ENCODE peak calls at places on chromosomes 2 and 18, in nine cellular contexts. One of them, this sample, is unnamed.

GRCh38 chr2:1460851-1461418 is 47.7 kb downstream of the TPO start:
- DNase-seq in myocyte: no peak
- DNase-seq in DMS 273 treated with DMSO at 0.1 percent for 48 hours: no peak
- DNase-seq in occipital lobe: no peak
- DNase-seq in anterior cingulate cortex: no peak
- DNase-seq in stimulated activated CD4-positive, alpha-beta T cell treated with anti-CD3 and anti-CD28 coated beads, Interleukin-15, amount 100 ng/mL, for 1 hour: no peak
- DNase-seq in T-helper 2 cell: no peak
- DNase-seq in activated CD4-positive, alpha-beta T cell treated with anti-CD3 and anti-CD28 coated beads for 4 hours: no peak
- DNase-seq in T1000: no peak
- DNase-seq in this sample: no peak

GRCh38 chr2:1393321-1393720 is 19.9 kb upstream of the TPO start:
- DNase-seq in stimulated activated CD4-positive, alpha-beta T cell treated with anti-CD3 and anti-CD28 coated beads, Interleukin-15, amount 100 ng/mL, for 1 hour: no peak
- DNase-seq in T-helper 2 cell: no peak
- DNase-seq in occipital lobe: no peak
- DNase-seq in DMS 273 treated with DMSO at 0.1 percent for 48 hours: no peak
- DNase-seq in activated CD4-positive, alpha-beta T cell treated with anti-CD3 and anti-CD28 coated beads for 4 hours: no peak
- DNase-seq in T1000: no peak
- DNase-seq in anterior cingulate cortex: no peak
- DNase-seq in myocyte: no peak
- DNase-seq in this sample: no peak

GRCh38 chr18:36315736-36316135 is 18.2 kb downstream of the FHOD3 start:
- DNase-seq in stimulated activated CD4-positive, alpha-beta T cell treated with anti-CD3 and anti-CD28 coated beads, Interleukin-15, amount 100 ng/mL, for 1 hour: no peak
- DNase-seq in T1000: peak
- DNase-seq in T-helper 2 cell: no peak
- DNase-seq in occipital lobe: no peak
- DNase-seq in activated CD4-positive, alpha-beta T cell treated with anti-CD3 and anti-CD28 coated beads for 4 hours: no peak
- DNase-seq in DMS 273 treated with DMSO at 0.1 percent for 48 hours: no peak
- DNase-seq in myocyte: peak
- DNase-seq in anterior cingulate cortex: no peak
- DNase-seq in this sample: peak

GRCh38 chr2:213476641-213477040 is 192.4 kb downstream of the SPAG16 start:
- DNase-seq in DMS 273 treated with DMSO at 0.1 percent for 48 hours: no peak
- DNase-seq in activated CD4-positive, alpha-beta T cell treated with anti-CD3 and anti-CD28 coated beads for 4 hours: no peak
- DNase-seq in T-helper 2 cell: no peak
- DNase-seq in stimulated activated CD4-positive, alpha-beta T cell treated with anti-CD3 and anti-CD28 coated beads, Interleukin-15, amount 100 ng/mL, for 1 hour: no peak
- DNase-seq in myocyte: no peak
- DNase-seq in T1000: no peak
- DNase-seq in occipital lobe: no peak
- DNase-seq in anterior cingulate cortex: no peak
- DNase-seq in this sample: peak

GRCh38 chr2:118264591-118264990 is 176.3 kb downstream of the INSIG2 start:
- DNase-seq in stimulated activated CD4-positive, alpha-beta T cell treated with anti-CD3 and anti-CD28 coated beads, Interleukin-15, amount 100 ng/mL, for 1 hour: no peak
- DNase-seq in T1000: no peak
- DNase-seq in anterior cingulate cortex: no peak
- DNase-seq in DMS 273 treated with DMSO at 0.1 percent for 48 hours: no peak
- DNase-seq in T-helper 2 cell: no peak
- DNase-seq in activated CD4-positive, alpha-beta T cell treated with anti-CD3 and anti-CD28 coated beads for 4 hours: no peak
- DNase-seq in myocyte: no peak
- DNase-seq in occipital lobe: no peak
- DNase-seq in this sample: no peak

GRCh38 chr2:197704434-197705142 is 581 bp upstream of the MARS2 start:
- DNase-seq in DMS 273 treated with DMSO at 0.1 percent for 48 hours: no peak
- DNase-seq in activated CD4-positive, alpha-beta T cell treated with anti-CD3 and anti-CD28 coated beads for 4 hours: no peak
- DNase-seq in occipital lobe: no peak
- DNase-seq in anterior cingulate cortex: no peak
- DNase-seq in T-helper 2 cell: no peak
- DNase-seq in T1000: no peak
- DNase-seq in stimulated activated CD4-positive, alpha-beta T cell treated with anti-CD3 and anti-CD28 coated beads, Interleukin-15, amount 100 ng/mL, for 1 hour: no peak
- DNase-seq in myocyte: no peak
- DNase-seq in this sample: no peak

GRCh38 chr18:26480897-26481795 is 67.2 kb downstream of the KCTD1 start:
- DNase-seq in myocyte: no peak
- DNase-seq in activated CD4-positive, alpha-beta T cell treated with anti-CD3 and anti-CD28 coated beads for 4 hours: no peak
- DNase-seq in T1000: peak
- DNase-seq in occipital lobe: no peak
- DNase-seq in T-helper 2 cell: no peak
- DNase-seq in anterior cingulate cortex: no peak
- DNase-seq in DMS 273 treated with DMSO at 0.1 percent for 48 hours: no peak
- DNase-seq in stimulated activated CD4-positive, alpha-beta T cell treated with anti-CD3 and anti-CD28 coated beads, Interleukin-15, amount 100 ng/mL, for 1 hour: no peak
- DNase-seq in this sample: peak

GRCh38 chr2:106812377-106812776 is 73.6 kb downstream of the ST6GAL2 start:
- DNase-seq in DMS 273 treated with DMSO at 0.1 percent for 48 hours: no peak
- DNase-seq in stimulated activated CD4-positive, alpha-beta T cell treated with anti-CD3 and anti-CD28 coated beads, Interleukin-15, amount 100 ng/mL, for 1 hour: no peak
- DNase-seq in T-helper 2 cell: no peak
- DNase-seq in occipital lobe: no peak
- DNase-seq in myocyte: no peak
- DNase-seq in T1000: no peak
- DNase-seq in anterior cingulate cortex: no peak
- DNase-seq in activated CD4-positive, alpha-beta T cell treated with anti-CD3 and anti-CD28 coated beads for 4 hours: no peak
- DNase-seq in this sample: no peak

GRCh38 chr2:20419007-20419576 is 27.8 kb upstream of the RHOB start:
- DNase-seq in anterior cingulate cortex: no peak
- DNase-seq in T1000: no peak
- DNase-seq in activated CD4-positive, alpha-beta T cell treated with anti-CD3 and anti-CD28 coated beads for 4 hours: no peak
- DNase-seq in myocyte: peak
- DNase-seq in T-helper 2 cell: no peak
- DNase-seq in DMS 273 treated with DMSO at 0.1 percent for 48 hours: no peak
- DNase-seq in occipital lobe: no peak
- DNase-seq in stimulated activated CD4-positive, alpha-beta T cell treated with anti-CD3 and anti-CD28 coated beads, Interleukin-15, amount 100 ng/mL, for 1 hour: no peak
- DNase-seq in this sample: no peak

GRCh38 chr18:463442-464310 is 36.8 kb downstream of the COLEC12 start:
- DNase-seq in T1000: peak
- DNase-seq in DMS 273 treated with DMSO at 0.1 percent for 48 hours: no peak
- DNase-seq in T-helper 2 cell: no peak
- DNase-seq in activated CD4-positive, alpha-beta T cell treated with anti-CD3 and anti-CD28 coated beads for 4 hours: no peak
- DNase-seq in myocyte: no peak
- DNase-seq in anterior cingulate cortex: no peak
- DNase-seq in occipital lobe: no peak
- DNase-seq in stimulated activated CD4-positive, alpha-beta T cell treated with anti-CD3 and anti-CD28 coated beads, Interleukin-15, amount 100 ng/mL, for 1 hour: no peak
- DNase-seq in this sample: peak

GRCh38 chr2:96878796-96879544 is 9.1 kb upstream of the SEMA4C start:
- DNase-seq in T-helper 2 cell: no peak
- DNase-seq in occipital lobe: no peak
- DNase-seq in T1000: no peak
- DNase-seq in stimulated activated CD4-positive, alpha-beta T cell treated with anti-CD3 and anti-CD28 coated beads, Interleukin-15, amount 100 ng/mL, for 1 hour: no peak
- DNase-seq in myocyte: no peak
- DNase-seq in DMS 273 treated with DMSO at 0.1 percent for 48 hours: no peak
- DNase-seq in activated CD4-positive, alpha-beta T cell treated with anti-CD3 and anti-CD28 coated beads for 4 hours: no peak
- DNase-seq in anterior cingulate cortex: no peak
- DNase-seq in this sample: no peak

GRCh38 chr2:10487144-10488104 is 39.3 kb upstream of the ODC1 start:
- DNase-seq in DMS 273 treated with DMSO at 0.1 percent for 48 hours: no peak
- DNase-seq in activated CD4-positive, alpha-beta T cell treated with anti-CD3 and anti-CD28 coated beads for 4 hours: no peak
- DNase-seq in anterior cingulate cortex: no peak
- DNase-seq in stimulated activated CD4-positive, alpha-beta T cell treated with anti-CD3 and anti-CD28 coated beads, Interleukin-15, amount 100 ng/mL, for 1 hour: no peak
- DNase-seq in T1000: no peak
- DNase-seq in T-helper 2 cell: no peak
- DNase-seq in occipital lobe: no peak
- DNase-seq in myocyte: no peak
- DNase-seq in this sample: peak

GRCh38 chr2:176562359-176563043 is 293.3 kb downstream of the MTX2 start:
- DNase-seq in activated CD4-positive, alpha-beta T cell treated with anti-CD3 and anti-CD28 coated beads for 4 hours: no peak
- DNase-seq in stimulated activated CD4-positive, alpha-beta T cell treated with anti-CD3 and anti-CD28 coated beads, Interleukin-15, amount 100 ng/mL, for 1 hour: no peak
- DNase-seq in T1000: no peak
- DNase-seq in occipital lobe: no peak
- DNase-seq in DMS 273 treated with DMSO at 0.1 percent for 48 hours: no peak
- DNase-seq in anterior cingulate cortex: no peak
- DNase-seq in T-helper 2 cell: no peak
- DNase-seq in myocyte: peak
- DNase-seq in this sample: peak

GRCh38 chr2:108200569-108200968 is 39.2 kb upstream of the SULT1C3 start:
- DNase-seq in T-helper 2 cell: no peak
- DNase-seq in anterior cingulate cortex: no peak
- DNase-seq in myocyte: no peak
- DNase-seq in T1000: no peak
- DNase-seq in occipital lobe: no peak
- DNase-seq in activated CD4-positive, alpha-beta T cell treated with anti-CD3 and anti-CD28 coated beads for 4 hours: no peak
- DNase-seq in DMS 273 treated with DMSO at 0.1 percent for 48 hours: no peak
- DNase-seq in stimulated activated CD4-positive, alpha-beta T cell treated with anti-CD3 and anti-CD28 coated beads, Interleukin-15, amount 100 ng/mL, for 1 hour: no peak
- DNase-seq in this sample: no peak

GRCh38 chr2:219877714-219878113 is 250.3 kb downstream of the SLC4A3 start:
- DNase-seq in myocyte: no peak
- DNase-seq in T-helper 2 cell: no peak
- DNase-seq in DMS 273 treated with DMSO at 0.1 percent for 48 hours: no peak
- DNase-seq in stimulated activated CD4-positive, alpha-beta T cell treated with anti-CD3 and anti-CD28 coated beads, Interleukin-15, amount 100 ng/mL, for 1 hour: no peak
- DNase-seq in occipital lobe: no peak
- DNase-seq in anterior cingulate cortex: no peak
- DNase-seq in T1000: no peak
- DNase-seq in activated CD4-positive, alpha-beta T cell treated with anti-CD3 and anti-CD28 coated beads for 4 hours: no peak
- DNase-seq in this sample: no peak

GRCh38 chr18:79613186-79613931 is 66.2 kb upstream of the CTDP1 start:
- DNase-seq in anterior cingulate cortex: no peak
- DNase-seq in T-helper 2 cell: no peak
- DNase-seq in DMS 273 treated with DMSO at 0.1 percent for 48 hours: no peak
- DNase-seq in occipital lobe: no peak
- DNase-seq in T1000: no peak
- DNase-seq in activated CD4-positive, alpha-beta T cell treated with anti-CD3 and anti-CD28 coated beads for 4 hours: no peak
- DNase-seq in myocyte: no peak
- DNase-seq in stimulated activated CD4-positive, alpha-beta T cell treated with anti-CD3 and anti-CD28 coated beads, Interleukin-15, amount 100 ng/mL, for 1 hour: no peak
- DNase-seq in this sample: no peak

GRCh38 chr2:65396348-65397026 is 35.9 kb downstream of the SPRED2 start:
- DNase-seq in stimulated activated CD4-positive, alpha-beta T cell treated with anti-CD3 and anti-CD28 coated beads, Interleukin-15, amount 100 ng/mL, for 1 hour: no peak
- DNase-seq in anterior cingulate cortex: no peak
- DNase-seq in T1000: no peak
- DNase-seq in myocyte: peak
- DNase-seq in activated CD4-positive, alpha-beta T cell treated with anti-CD3 and anti-CD28 coated beads for 4 hours: no peak
- DNase-seq in DMS 273 treated with DMSO at 0.1 percent for 48 hours: no peak
- DNase-seq in T-helper 2 cell: no peak
- DNase-seq in occipital lobe: no peak
- DNase-seq in this sample: no peak

GRCh38 chr2:101559576-101559975 is 84.7 kb upstream of the RFX8 start:
- DNase-seq in T1000: no peak
- DNase-seq in T-helper 2 cell: no peak
- DNase-seq in occipital lobe: no peak
- DNase-seq in myocyte: peak
- DNase-seq in DMS 273 treated with DMSO at 0.1 percent for 48 hours: no peak
- DNase-seq in activated CD4-positive, alpha-beta T cell treated with anti-CD3 and anti-CD28 coated beads for 4 hours: no peak
- DNase-seq in stimulated activated CD4-positive, alpha-beta T cell treated with anti-CD3 and anti-CD28 coated beads, Interleukin-15, amount 100 ng/mL, for 1 hour: no peak
- DNase-seq in anterior cingulate cortex: no peak
- DNase-seq in this sample: peak

GRCh38 chr2:237307495-237307894 is 106.5 kb downstream of the COL6A3 start:
- DNase-seq in activated CD4-positive, alpha-beta T cell treated with anti-CD3 and anti-CD28 coated beads for 4 hours: no peak
- DNase-seq in stimulated activated CD4-positive, alpha-beta T cell treated with anti-CD3 and anti-CD28 coated beads, Interleukin-15, amount 100 ng/mL, for 1 hour: no peak
- DNase-seq in DMS 273 treated with DMSO at 0.1 percent for 48 hours: no peak
- DNase-seq in T1000: no peak
- DNase-seq in myocyte: no peak
- DNase-seq in occipital lobe: no peak
- DNase-seq in anterior cingulate cortex: no peak
- DNase-seq in T-helper 2 cell: no peak
- DNase-seq in this sample: no peak

GRCh38 chr2:100018794-100019193 is 123.6 kb downstream of the AFF3 start:
- DNase-seq in T1000: no peak
- DNase-seq in stimulated activated CD4-positive, alpha-beta T cell treated with anti-CD3 and anti-CD28 coated beads, Interleukin-15, amount 100 ng/mL, for 1 hour: no peak
- DNase-seq in T-helper 2 cell: no peak
- DNase-seq in anterior cingulate cortex: no peak
- DNase-seq in myocyte: no peak
- DNase-seq in activated CD4-positive, alpha-beta T cell treated with anti-CD3 and anti-CD28 coated beads for 4 hours: no peak
- DNase-seq in occipital lobe: no peak
- DNase-seq in DMS 273 treated with DMSO at 0.1 percent for 48 hours: no peak
- DNase-seq in this sample: peak

GRCh38 chr18:62914868-62915267 is 199.5 kb downstream of the PHLPP1 start:
- DNase-seq in DMS 273 treated with DMSO at 0.1 percent for 48 hours: no peak
- DNase-seq in T-helper 2 cell: no peak
- DNase-seq in activated CD4-positive, alpha-beta T cell treated with anti-CD3 and anti-CD28 coated beads for 4 hours: no peak
- DNase-seq in T1000: no peak
- DNase-seq in stimulated activated CD4-positive, alpha-beta T cell treated with anti-CD3 and anti-CD28 coated beads, Interleukin-15, amount 100 ng/mL, for 1 hour: no peak
- DNase-seq in myocyte: no peak
- DNase-seq in occipital lobe: no peak
- DNase-seq in anterior cingulate cortex: no peak
- DNase-seq in this sample: no peak

GRCh38 chr2:207143474-207144190 is 22.1 kb downstream of the KLF7 start:
- DNase-seq in DMS 273 treated with DMSO at 0.1 percent for 48 hours: no peak
- DNase-seq in occipital lobe: no peak
- DNase-seq in activated CD4-positive, alpha-beta T cell treated with anti-CD3 and anti-CD28 coated beads for 4 hours: peak
- DNase-seq in myocyte: peak
- DNase-seq in stimulated activated CD4-positive, alpha-beta T cell treated with anti-CD3 and anti-CD28 coated beads, Interleukin-15, amount 100 ng/mL, for 1 hour: peak
- DNase-seq in anterior cingulate cortex: peak
- DNase-seq in T1000: no peak
- DNase-seq in T-helper 2 cell: no peak
- DNase-seq in this sample: peak

GRCh38 chr2:206804326-206804725 is 38.9 kb downstream of the FASTKD2 start:
- DNase-seq in DMS 273 treated with DMSO at 0.1 percent for 48 hours: no peak
- DNase-seq in T-helper 2 cell: no peak
- DNase-seq in myocyte: no peak
- DNase-seq in activated CD4-positive, alpha-beta T cell treated with anti-CD3 and anti-CD28 coated beads for 4 hours: no peak
- DNase-seq in anterior cingulate cortex: no peak
- DNase-seq in stimulated activated CD4-positive, alpha-beta T cell treated with anti-CD3 and anti-CD28 coated beads, Interleukin-15, amount 100 ng/mL, for 1 hour: no peak
- DNase-seq in occipital lobe: no peak
- DNase-seq in T1000: no peak
- DNase-seq in this sample: no peak

GRCh38 chr2:100292022-100292580 is 30.2 kb downstream of the LONRF2 start:
- DNase-seq in DMS 273 treated with DMSO at 0.1 percent for 48 hours: no peak
- DNase-seq in stimulated activated CD4-positive, alpha-beta T cell treated with anti-CD3 and anti-CD28 coated beads, Interleukin-15, amount 100 ng/mL, for 1 hour: no peak
- DNase-seq in T-helper 2 cell: peak
- DNase-seq in T1000: peak
- DNase-seq in anterior cingulate cortex: no peak
- DNase-seq in occipital lobe: no peak
- DNase-seq in myocyte: peak
- DNase-seq in activated CD4-positive, alpha-beta T cell treated with anti-CD3 and anti-CD28 coated beads for 4 hours: peak
- DNase-seq in this sample: peak

GRCh38 chr2:228699888-228700287 is 518.4 kb upstream of the SPHKAP start:
- DNase-seq in stimulated activated CD4-positive, alpha-beta T cell treated with anti-CD3 and anti-CD28 coated beads, Interleukin-15, amount 100 ng/mL, for 1 hour: no peak
- DNase-seq in anterior cingulate cortex: no peak
- DNase-seq in myocyte: no peak
- DNase-seq in T1000: no peak
- DNase-seq in occipital lobe: no peak
- DNase-seq in DMS 273 treated with DMSO at 0.1 percent for 48 hours: no peak
- DNase-seq in activated CD4-positive, alpha-beta T cell treated with anti-CD3 and anti-CD28 coated beads for 4 hours: no peak
- DNase-seq in T-helper 2 cell: no peak
- DNase-seq in this sample: no peak

GRCh38 chr2:171217330-171217729 is 56.6 kb upstream of the TLK1 start:
- DNase-seq in T-helper 2 cell: no peak
- DNase-seq in stimulated activated CD4-positive, alpha-beta T cell treated with anti-CD3 and anti-CD28 coated beads, Interleukin-15, amount 100 ng/mL, for 1 hour: no peak
- DNase-seq in myocyte: no peak
- DNase-seq in DMS 273 treated with DMSO at 0.1 percent for 48 hours: no peak
- DNase-seq in anterior cingulate cortex: no peak
- DNase-seq in activated CD4-positive, alpha-beta T cell treated with anti-CD3 and anti-CD28 coated beads for 4 hours: no peak
- DNase-seq in T1000: no peak
- DNase-seq in occipital lobe: no peak
- DNase-seq in this sample: no peak

GRCh38 chr2:60947056-60947455 is 65.7 kb downstream of the REL start:
- DNase-seq in T1000: no peak
- DNase-seq in DMS 273 treated with DMSO at 0.1 percent for 48 hours: no peak
- DNase-seq in myocyte: no peak
- DNase-seq in T-helper 2 cell: no peak
- DNase-seq in occipital lobe: no peak
- DNase-seq in stimulated activated CD4-positive, alpha-beta T cell treated with anti-CD3 and anti-CD28 coated beads, Interleukin-15, amount 100 ng/mL, for 1 hour: no peak
- DNase-seq in activated CD4-positive, alpha-beta T cell treated with anti-CD3 and anti-CD28 coated beads for 4 hours: no peak
- DNase-seq in anterior cingulate cortex: no peak
- DNase-seq in this sample: no peak

GRCh38 chr2:120915670-120916069 is 180.0 kb downstream of the GLI2 start:
- DNase-seq in activated CD4-positive, alpha-beta T cell treated with anti-CD3 and anti-CD28 coated beads for 4 hours: no peak
- DNase-seq in DMS 273 treated with DMSO at 0.1 percent for 48 hours: no peak
- DNase-seq in myocyte: peak
- DNase-seq in occipital lobe: no peak
- DNase-seq in T-helper 2 cell: no peak
- DNase-seq in anterior cingulate cortex: no peak
- DNase-seq in T1000: no peak
- DNase-seq in stimulated activated CD4-positive, alpha-beta T cell treated with anti-CD3 and anti-CD28 coated beads, Interleukin-15, amount 100 ng/mL, for 1 hour: no peak
- DNase-seq in this sample: no peak

GRCh38 chr18:28834889-28835288 is 658.0 kb upstream of the CDH2 start:
- DNase-seq in occipital lobe: peak
- DNase-seq in T1000: no peak
- DNase-seq in T-helper 2 cell: no peak
- DNase-seq in myocyte: peak
- DNase-seq in stimulated activated CD4-positive, alpha-beta T cell treated with anti-CD3 and anti-CD28 coated beads, Interleukin-15, amount 100 ng/mL, for 1 hour: no peak
- DNase-seq in activated CD4-positive, alpha-beta T cell treated with anti-CD3 and anti-CD28 coated beads for 4 hours: no peak
- DNase-seq in DMS 273 treated with DMSO at 0.1 percent for 48 hours: peak
- DNase-seq in anterior cingulate cortex: no peak
- DNase-seq in this sample: peak

GRCh38 chr2:235515821-235516220 is 22.0 kb downstream of the AGAP1 start:
- DNase-seq in myocyte: no peak
- DNase-seq in DMS 273 treated with DMSO at 0.1 percent for 48 hours: no peak
- DNase-seq in T-helper 2 cell: no peak
- DNase-seq in activated CD4-positive, alpha-beta T cell treated with anti-CD3 and anti-CD28 coated beads for 4 hours: no peak
- DNase-seq in anterior cingulate cortex: no peak
- DNase-seq in occipital lobe: no peak
- DNase-seq in T1000: no peak
- DNase-seq in stimulated activated CD4-positive, alpha-beta T cell treated with anti-CD3 and anti-CD28 coated beads, Interleukin-15, amount 100 ng/mL, for 1 hour: no peak
- DNase-seq in this sample: no peak

GRCh38 chr2:201517094-201517493 is 65.6 kb downstream of the STRADB start:
- DNase-seq in T1000: no peak
- DNase-seq in stimulated activated CD4-positive, alpha-beta T cell treated with anti-CD3 and anti-CD28 coated beads, Interleukin-15, amount 100 ng/mL, for 1 hour: no peak
- DNase-seq in myocyte: peak
- DNase-seq in occipital lobe: no peak
- DNase-seq in activated CD4-positive, alpha-beta T cell treated with anti-CD3 and anti-CD28 coated beads for 4 hours: no peak
- DNase-seq in anterior cingulate cortex: no peak
- DNase-seq in T-helper 2 cell: no peak
- DNase-seq in DMS 273 treated with DMSO at 0.1 percent for 48 hours: no peak
- DNase-seq in this sample: peak

This sample was measured in kidney tubule cell.